ENCODE peak calls at places on chromosomes 16 and 17, in five cellular contexts. K, D, Z, U and E are unnamed samples.

GRCh38 chr16:751152-752007 is 9.2 kb upstream of the MSLN start:
- DNase-seq in D (no peak), U (no peak), Z (no peak), K (no peak), E (no peak)

GRCh38 chr16:8849411-8850011 is 19.3 kb downstream of the CARHSP1 start:
- DNase-seq in U (no peak), D (no peak), Z (no peak), K (no peak), E (no peak)

GRCh38 chr16:1790611-1791255 is 2.8 kb downstream of the IGFALS start:
- DNase-seq in Z (no peak), U (no peak), D (no peak), K (no peak), E (no peak)

GRCh38 chr17:61285483-61286320 is 113.9 kb upstream of the TBX2 start:
- DNase-seq in U (no peak), K (peak; percentile 39), Z (peak; percentile 98), D (no peak), E (no peak)

GRCh38 chr16:28260193-28260592 is 32.1 kb upstream of the SBK1 start:
- DNase-seq in U (no peak), K (no peak), D (no peak), Z (no peak), E (no peak)

GRCh38 chr17:81942167-81942553 is 4.9 kb downstream of the MYADML2 start:
- DNase-seq in D (no peak), U (no peak), Z (no peak), K (no peak), E (no peak)

GRCh38 chr17:2947588-2947950 is 115.8 kb downstream of the OR1D5 start:
- DNase-seq in U (no peak), D (no peak), K (no peak), Z (no peak), E (no peak)

GRCh38 chr17:81735181-81736102 is 23.4 kb downstream of the SLC25A10 start:
- DNase-seq in D (no peak), Z (peak; percentile 33), U (peak; percentile 73), K (peak; percentile 81), E (no peak)

GRCh38 chr16:12904041-12904671 is 2.8 kb downstream of the SHISA9 start:
- DNase-seq in U (no peak), K (no peak), Z (no peak), D (no peak), E (no peak)

GRCh38 chr16:13631916-13632315 is 288.0 kb upstream of the ERCC4 start:
- DNase-seq in D (no peak), U (no peak), K (no peak), Z (no peak), E (no peak)

GRCh38 chr17:44473367-44473766 is 29.8 kb downstream of the GPATCH8 start:
- DNase-seq in Z (no peak), K (no peak), U (no peak), D (no peak), E (no peak)

GRCh38 chr17:80485846-80486245 is 9.4 kb upstream of the NPTX1 start:
- DNase-seq in U (no peak), D (no peak), K (no peak), Z (no peak), E (no peak)

GRCh38 chr16:82061861-82062525 is 26.9 kb downstream of the HSD17B2 start:
- DNase-seq in D (peak; percentile 7), K (peak; percentile 24), U (peak; percentile 52), Z (peak; percentile 22), E (no peak)

GRCh38 chr17:78179372-78179771 is 7.5 kb downstream of the TK1 start:
- DNase-seq in U (no peak), D (no peak), K (peak; percentile 65), Z (peak; percentile 74), E (no peak)

GRCh38 chr17:82791532-82791931 is 39.7 kb downstream of the TBCD start:
- DNase-seq in U (no peak), D (no peak), K (no peak), Z (peak; percentile 98), E (no peak)

GRCh38 chr16:19008245-19008644 is 24.5 kb downstream of the TMC7 start:
- DNase-seq in D (no peak), K (peak; percentile 72), Z (peak; percentile 87), U (no peak), E (no peak)

GRCh38 chr17:9239821-9240658 is 218.7 kb downstream of the NTN1 start:
- DNase-seq in U (peak; percentile 74), K (peak; percentile 95), D (no peak), Z (peak; percentile 39), E (no peak)